ENCODE peak calls at places on chromosome 1, in eight cellular contexts. W is Ammon's horn; Y is endothelial cell of umbilical vein; U is mucosa of gallbladder; I is lung microvascular endothelial cell; D is stimulated activated CD4-positive, alpha-beta T cell treated with anti-CD3 and anti-CD28 coated beads, Interleukin-4, amount 100 ng/mL, for 48 hours; T is stimulated activated effector memory CD8-positive, alpha-beta T cell treated with anti-CD3 and anti-CD28 coated beads, Interleukin-12 subunit alpha, Interleukin-12 subunit beta, amount 100 ng/mL, for 72 hours; E is activated T-helper 1 cell treated with anti-CD3 and anti-CD28 coated beads, Interleukin-2, amount 50 U/mL, for 16 hours. L is an unnamed sample.
A peak's percentile ranks its signal among the peaks of the same experiment; 100 is the strongest.

GRCh38 chr1:53959664-53960250 is 13.6 kb downstream of the LRRC42 start:
- DNase-seq in U (no peak), I (peak; percentile 51), Y (peak; percentile 28), W (no peak), E (no peak), T (no peak), D (no peak), L (no peak)

GRCh38 chr1:63907051-63907450 is 133.2 kb downstream of the ROR1 start:
- DNase-seq in I (no peak), T (no peak), E (no peak), Y (no peak), W (no peak), D (no peak), U (no peak), L (no peak)

GRCh38 chr1:234528073-234528865 is 49.3 kb upstream of the TARBP1 start:
- DNase-seq in Y (no peak), I (no peak), T (no peak), U (no peak), E (no peak), W (peak; percentile 68), D (no peak), L (no peak)

GRCh38 chr1:41394918-41395598 is 33.8 kb downstream of the FOXO6 start:
- DNase-seq in W (peak; percentile 78), I (no peak), D (no peak), E (no peak), Y (no peak), T (no peak), U (no peak), L (no peak)

GRCh38 chr1:228725178-228725577 is 10.1 kb upstream of the RHOU start:
- DNase-seq in T (no peak), E (no peak), I (no peak), W (no peak), D (no peak), U (no peak), Y (no peak), L (no peak)

GRCh38 chr1:161792740-161793139 is 26.6 kb downstream of the ATF6 start:
- DNase-seq in T (no peak), D (no peak), U (no peak), W (peak; percentile 71), Y (peak; percentile 88), E (no peak), I (peak; percentile 71), L (no peak)

GRCh38 chr1:210448293-210448892 is 119.7 kb downstream of the HHAT start:
- DNase-seq in Y (peak; percentile 62), T (no peak), I (peak; percentile 62), W (peak; percentile 76), E (no peak), U (peak; percentile 14), D (no peak), L (peak; percentile 7)

GRCh38 chr1:227729881-227730629 is 5.0 kb downstream of the JMJD4 start:
- DNase-seq in I (peak; percentile 59), Y (peak; percentile 47), T (no peak), W (peak; percentile 70), D (peak; percentile 38), U (no peak), E (no peak), L (peak; percentile 56)

GRCh38 chr1:98044071-98044697 is 123.3 kb upstream of the DPYD start:
- DNase-seq in E (no peak), T (no peak), U (no peak), D (no peak), I (no peak), Y (peak; percentile 42), W (no peak), L (no peak)

GRCh38 chr1:30697977-30698376 is 25.4 kb downstream of the MATN1 start:
- DNase-seq in W (no peak), Y (no peak), D (no peak), T (no peak), I (peak; percentile 20), U (no peak), E (no peak), L (no peak)

L was measured in GM12891.